ENCODE peak calls at places on chromosome 22, in four cellular contexts. One of them, this sample, is unnamed.

GRCh38 chr22:43126506-43127165 is 16.1 kb downstream of the BIK start:
- DNase-seq in choroid plexus epithelial cell: peak; percentile 83
- DNase-seq in brain microvascular endothelial cell: peak; percentile 79
- DNase-seq in astrocyte of the cerebellum: peak; percentile 19
- DNase-seq in this sample: peak; percentile 62

GRCh38 chr22:41565403-41566054 is 4.7 kb downstream of the CSDC2 start:
- DNase-seq in choroid plexus epithelial cell: peak; percentile 84
- DNase-seq in astrocyte of the cerebellum: peak; percentile 75
- DNase-seq in brain microvascular endothelial cell: peak; percentile 82
- DNase-seq in this sample: peak; percentile 86

GRCh38 chr22:27905638-27906037 is 13.4 kb downstream of the PITPNB start:
- DNase-seq in choroid plexus epithelial cell: peak; percentile 30
- DNase-seq in astrocyte of the cerebellum: no peak
- DNase-seq in brain microvascular endothelial cell: no peak
- DNase-seq in this sample: no peak

GRCh38 chr22:19524170-19525115 is at the start of gene CLDN5:
- DNase-seq in astrocyte of the cerebellum: no peak
- DNase-seq in choroid plexus epithelial cell: peak; percentile 39
- DNase-seq in brain microvascular endothelial cell: no peak
- DNase-seq in this sample: peak; percentile 24

GRCh38 chr22:17106161-17106784 is 14.9 kb downstream of the TMEM121B start:
- DNase-seq in astrocyte of the cerebellum: no peak
- DNase-seq in brain microvascular endothelial cell: no peak
- DNase-seq in choroid plexus epithelial cell: no peak
- DNase-seq in this sample: no peak

GRCh38 chr22:27063381-27063780 is 406.0 kb downstream of the MIAT start:
- DNase-seq in brain microvascular endothelial cell: no peak
- DNase-seq in choroid plexus epithelial cell: peak; percentile 23
- DNase-seq in astrocyte of the cerebellum: no peak
- DNase-seq in this sample: no peak

GRCh38 chr22:37553725-37554124 is 6.6 kb upstream of the CDC42EP1 start:
- DNase-seq in astrocyte of the cerebellum: no peak
- DNase-seq in brain microvascular endothelial cell: no peak
- DNase-seq in choroid plexus epithelial cell: no peak
- DNase-seq in this sample: no peak

GRCh38 chr22:30584441-30584840 is 7.3 kb downstream of the PES1 start:
- DNase-seq in brain microvascular endothelial cell: no peak
- DNase-seq in choroid plexus epithelial cell: no peak
- DNase-seq in astrocyte of the cerebellum: no peak
- DNase-seq in this sample: no peak

GRCh38 chr22:27794244-27794643 is 7.3 kb downstream of the MN1 start:
- DNase-seq in choroid plexus epithelial cell: no peak
- DNase-seq in astrocyte of the cerebellum: no peak
- DNase-seq in brain microvascular endothelial cell: no peak
- DNase-seq in this sample: no peak

GRCh38 chr22:25492162-25492561 is 72.3 kb upstream of the GRK3 start:
- DNase-seq in astrocyte of the cerebellum: no peak
- DNase-seq in brain microvascular endothelial cell: no peak
- DNase-seq in choroid plexus epithelial cell: no peak
- DNase-seq in this sample: no peak

GRCh38 chr22:19060356-19061009 is 61.7 kb downstream of the DGCR2 start:
- DNase-seq in brain microvascular endothelial cell: peak; percentile 42
- DNase-seq in choroid plexus epithelial cell: peak; percentile 85
- DNase-seq in astrocyte of the cerebellum: peak; percentile 27
- DNase-seq in this sample: peak; percentile 79

GRCh38 chr22:40728731-40729189 is 49.5 kb downstream of the MCHR1 start:
- DNase-seq in choroid plexus epithelial cell: peak; percentile 27
- DNase-seq in astrocyte of the cerebellum: no peak
- DNase-seq in brain microvascular endothelial cell: no peak
- DNase-seq in this sample: peak; percentile 95

GRCh38 chr22:24465566-24465965 is 29.6 kb upstream of the UPB1 start:
- DNase-seq in choroid plexus epithelial cell: peak; percentile 86
- DNase-seq in astrocyte of the cerebellum: no peak
- DNase-seq in brain microvascular endothelial cell: peak; percentile 95
- DNase-seq in this sample: peak; percentile 86

GRCh38 chr22:39132281-39132680 is 20.2 kb downstream of the CBX7 start:
- DNase-seq in astrocyte of the cerebellum: no peak
- DNase-seq in brain microvascular endothelial cell: no peak
- DNase-seq in choroid plexus epithelial cell: no peak
- DNase-seq in this sample: no peak

GRCh38 chr22:44526431-44527115 is 28.5 kb upstream of the RTL6 start:
- DNase-seq in choroid plexus epithelial cell: no peak
- DNase-seq in astrocyte of the cerebellum: no peak
- DNase-seq in brain microvascular endothelial cell: no peak
- DNase-seq in this sample: no peak

GRCh38 chr22:44525872-44526271 is 27.8 kb upstream of the RTL6 start:
- DNase-seq in choroid plexus epithelial cell: no peak
- DNase-seq in astrocyte of the cerebellum: no peak
- DNase-seq in brain microvascular endothelial cell: no peak
- DNase-seq in this sample: peak; percentile 27

GRCh38 chr22:44522526-44523170 is 24.6 kb upstream of the RTL6 start:
- DNase-seq in brain microvascular endothelial cell: no peak
- DNase-seq in choroid plexus epithelial cell: no peak
- DNase-seq in astrocyte of the cerebellum: no peak
- DNase-seq in this sample: no peak

GRCh38 chr22:44524806-44525205 is 26.8 kb upstream of the RTL6 start:
- DNase-seq in brain microvascular endothelial cell: no peak
- DNase-seq in choroid plexus epithelial cell: no peak
- DNase-seq in astrocyte of the cerebellum: no peak
- DNase-seq in this sample: peak; percentile 44

DNA sequence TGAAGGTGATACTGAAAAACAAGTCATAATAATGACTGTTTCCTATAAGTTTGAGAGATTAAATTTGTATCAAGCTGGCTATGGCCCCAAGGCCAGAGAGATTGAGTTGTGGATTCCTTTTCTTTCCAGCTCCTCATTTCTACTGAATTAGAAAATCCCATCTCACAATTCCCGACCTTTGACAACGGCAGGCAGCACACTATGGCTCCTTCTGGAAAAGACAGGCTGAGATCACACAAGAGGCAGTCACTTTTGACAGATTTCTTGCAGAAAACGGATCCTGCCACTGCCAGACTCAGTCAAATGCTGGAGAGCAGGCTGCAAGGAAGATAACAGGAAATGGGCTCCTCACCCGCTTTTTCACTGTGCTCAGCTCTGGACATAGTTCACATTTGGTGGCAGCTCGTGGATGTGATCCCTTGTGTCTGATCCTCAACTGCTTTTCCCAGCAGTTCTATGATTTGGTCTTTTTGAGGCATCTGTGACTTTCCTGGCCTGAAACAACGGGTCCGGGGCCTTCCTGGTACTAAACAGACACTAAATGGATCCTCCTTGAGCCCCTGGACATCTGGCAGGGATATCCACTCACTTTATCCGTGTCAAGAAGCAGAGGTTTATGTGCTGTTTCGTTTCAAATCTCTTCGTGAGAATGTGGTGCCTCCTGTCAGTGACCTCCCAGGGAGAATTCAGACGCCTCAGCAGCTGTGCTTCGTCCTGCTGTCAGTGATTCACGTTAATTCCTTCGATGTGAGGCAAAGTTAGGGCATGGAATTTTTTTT is 26.1 kb upstream of the RTL6 start:
- DNase-seq in choroid plexus epithelial cell: peak; percentile 94
- DNase-seq in brain microvascular endothelial cell: peak; percentile 93
- DNase-seq in astrocyte of the cerebellum: peak; percentile 20
- DNase-seq in this sample: peak; percentile 97
- H3K4me3 ChIP-seq in choroid plexus epithelial cell: no peak overlapping the region
- H3K4me3 ChIP-seq in brain microvascular endothelial cell: no peak overlapping the region
- H3K4me3 ChIP-seq in astrocyte of the cerebellum: no peak overlapping the region
- H3K4me3 ChIP-seq in this sample: no peak overlapping the region

DNA sequence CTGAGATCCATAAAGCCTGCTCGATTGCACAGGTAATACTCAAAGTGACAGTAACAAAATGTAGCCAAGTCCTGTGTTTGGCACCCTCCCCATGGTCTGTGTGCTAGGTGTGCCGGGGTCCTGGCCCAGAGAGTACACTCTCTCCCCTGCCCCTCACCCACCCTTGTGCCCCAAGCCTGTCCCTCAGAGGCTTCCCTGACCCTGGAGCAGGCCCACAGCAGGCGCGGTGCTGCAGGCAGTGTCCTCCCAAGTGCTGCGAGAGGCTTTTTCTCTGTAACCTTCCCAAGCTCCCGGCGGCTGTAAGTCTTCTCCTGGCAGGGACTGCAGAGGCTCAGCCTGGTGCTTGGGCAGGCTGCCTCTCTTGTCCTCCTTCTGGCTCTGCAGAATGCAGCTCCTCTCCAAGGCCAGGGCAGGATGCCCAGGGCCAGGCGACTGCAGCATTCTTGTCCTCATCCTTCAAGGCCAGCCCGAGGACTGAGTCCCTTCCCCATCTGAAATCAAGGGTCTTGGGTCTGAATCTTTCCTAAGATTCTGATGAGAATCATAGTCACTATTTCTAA is 15.9 kb downstream of the RFPL1 start:
- DNase-seq in choroid plexus epithelial cell: no peak
- DNase-seq in astrocyte of the cerebellum: no peak
- DNase-seq in brain microvascular endothelial cell: no peak
- DNase-seq in this sample: no peak
- TF ChIP-seq CTCF in choroid plexus epithelial cell: no peak
- TF ChIP-seq CTCF in astrocyte of the cerebellum: no peak
- TF ChIP-seq CTCF in brain microvascular endothelial cell: no peak
- TF ChIP-seq CTCF in this sample: no peak

GRCh38 chr22:36465232-36466021 is 16.0 kb downstream of the TXN2 start:
- DNase-seq in choroid plexus epithelial cell: peak; percentile 94
- DNase-seq in astrocyte of the cerebellum: peak; percentile 85
- DNase-seq in brain microvascular endothelial cell: peak; percentile 88
- DNase-seq in this sample: peak; percentile 91

GRCh38 chr22:36467946-36468345 is 13.5 kb downstream of the TXN2 start:
- DNase-seq in choroid plexus epithelial cell: peak; percentile 98
- DNase-seq in brain microvascular endothelial cell: peak; percentile 94
- DNase-seq in astrocyte of the cerebellum: peak; percentile 95
- DNase-seq in this sample: peak; percentile 97

GRCh38 chr22:36467042-36467810 is 14.2 kb downstream of the TXN2 start:
- DNase-seq in choroid plexus epithelial cell: peak; percentile 82
- DNase-seq in astrocyte of the cerebellum: peak; percentile 71
- DNase-seq in brain microvascular endothelial cell: peak; percentile 78
- DNase-seq in this sample: peak; percentile 82

GRCh38 chr22:36464715-36465231 is 16.7 kb downstream of the TXN2 start:
- DNase-seq in astrocyte of the cerebellum: no peak
- DNase-seq in brain microvascular endothelial cell: no peak
- DNase-seq in choroid plexus epithelial cell: no peak
- DNase-seq in this sample: no peak

DNA sequence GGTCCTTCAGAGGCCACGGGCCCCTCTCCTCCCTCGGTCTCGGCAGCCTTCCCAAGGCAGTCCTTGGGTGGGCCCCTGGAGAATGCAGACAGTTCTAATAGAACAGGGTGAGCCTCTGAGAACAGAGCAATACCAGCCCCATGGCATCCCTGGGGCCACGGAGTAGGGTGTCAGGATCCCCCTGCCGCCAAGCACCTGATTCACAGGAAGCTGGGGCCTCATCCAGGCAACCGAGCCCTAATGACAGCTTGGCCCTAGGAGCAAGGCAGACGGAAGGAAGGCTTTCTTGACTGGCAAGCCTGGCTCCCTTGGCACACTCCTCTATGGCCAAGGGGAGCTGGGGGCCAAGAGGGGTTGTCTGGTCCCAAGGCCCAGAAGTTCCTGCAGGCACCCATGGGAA is 15.2 kb downstream of the TXN2 start:
- DNase-seq in brain microvascular endothelial cell: no peak
- DNase-seq in astrocyte of the cerebellum: no peak
- DNase-seq in choroid plexus epithelial cell: no peak
- DNase-seq in this sample: no peak
- H3K4me3 ChIP-seq in brain microvascular endothelial cell: no peak overlapping the region
- H3K4me3 ChIP-seq in astrocyte of the cerebellum: no peak overlapping the region
- H3K4me3 ChIP-seq in choroid plexus epithelial cell: no peak overlapping the region
- H3K4me3 ChIP-seq in this sample: no peak overlapping the region

GRCh38 chr22:21015051-21016006 is at the start of gene P2RX6:
- DNase-seq in choroid plexus epithelial cell: peak; percentile 25
- DNase-seq in brain microvascular endothelial cell: peak; percentile 25
- DNase-seq in astrocyte of the cerebellum: no peak
- DNase-seq in this sample: no peak
- TF ChIP-seq CTCF in choroid plexus epithelial cell: no peak
- TF ChIP-seq CTCF in brain microvascular endothelial cell: no peak
- TF ChIP-seq CTCF in astrocyte of the cerebellum: no peak
- TF ChIP-seq CTCF in this sample: no peak

GRCh38 chr22:48061726-48062125 is 1299.3 kb downstream of the TBC1D22A start:
- DNase-seq in brain microvascular endothelial cell: no peak
- DNase-seq in astrocyte of the cerebellum: no peak
- DNase-seq in choroid plexus epithelial cell: no peak
- DNase-seq in this sample: no peak

GRCh38 chr22:48055827-48056226 is 1293.4 kb downstream of the TBC1D22A start:
- DNase-seq in astrocyte of the cerebellum: no peak
- DNase-seq in choroid plexus epithelial cell: no peak
- DNase-seq in brain microvascular endothelial cell: no peak
- DNase-seq in this sample: no peak

GRCh38 chr22:48055185-48055584 is 1292.7 kb downstream of the TBC1D22A start:
- DNase-seq in choroid plexus epithelial cell: no peak
- DNase-seq in brain microvascular endothelial cell: no peak
- DNase-seq in astrocyte of the cerebellum: no peak
- DNase-seq in this sample: no peak

GRCh38 chr22:48057116-48057835 is 1294.8 kb downstream of the TBC1D22A start:
- DNase-seq in astrocyte of the cerebellum: no peak
- DNase-seq in choroid plexus epithelial cell: no peak
- DNase-seq in brain microvascular endothelial cell: no peak
- DNase-seq in this sample: no peak

GRCh38 chr22:48060266-48060665 is 1297.8 kb downstream of the TBC1D22A start:
- DNase-seq in brain microvascular endothelial cell: no peak
- DNase-seq in astrocyte of the cerebellum: no peak
- DNase-seq in choroid plexus epithelial cell: no peak
- DNase-seq in this sample: no peak
- H3K4me3 ChIP-seq in brain microvascular endothelial cell: no peak overlapping the region
- H3K4me3 ChIP-seq in astrocyte of the cerebellum: no peak overlapping the region
- H3K4me3 ChIP-seq in choroid plexus epithelial cell: no peak overlapping the region
- H3K4me3 ChIP-seq in this sample: no peak overlapping the region